ENCODE peak calls at places on chromosome 21, in ten cellular contexts. H is body of pancreas; X is IMR-90; J is heart left ventricle; B is GM23248; A is CD4-positive, alpha-beta memory T cell; L is lung; Z is pancreas; G is fibroblast of lung; D is SJSA1. N is an unnamed sample.

GRCh38 chr21:32335601-32336575 is 37.2 kb downstream of the MRAP start:
- DNase-seq in H (no peak), X (peak; percentile 14), J (no peak), B (peak; percentile 72), A (no peak), L (no peak), Z (no peak), G (peak; percentile 61), D (no peak), N (no peak)

GRCh38 chr21:44424608-44425306 is 30.6 kb upstream of the LRRC3 start:
- DNase-seq in H (no peak), X (no peak), J (no peak), B (no peak), A (no peak), L (no peak), Z (no peak), G (no peak), D (no peak), N (peak; percentile 54)

GRCh38 chr21:44858791-44859190 is 14.7 kb downstream of the PTTG1IP start:
- DNase-seq in H (no peak), X (no peak), J (no peak), B (no peak), A (no peak), L (no peak), Z (no peak), G (no peak), D (no peak), N (no peak)

GRCh38 chr21:15250384-15250783 is 185.6 kb upstream of the NRIP1 start:
- DNase-seq in H (no peak), X (peak; percentile 53), J (no peak), B (peak; percentile 73), A (no peak), L (no peak), Z (no peak), G (peak; percentile 78), D (no peak), N (no peak)

GRCh38 chr21:44931137-44931500 is 8.7 kb upstream of the SLX9 start:
- DNase-seq in H (peak; percentile 32), X (no peak), J (no peak), B (peak; percentile 75), A (no peak), L (no peak), Z (no peak), G (no peak), D (no peak), N (no peak)

GRCh38 chr21:44666401-44667320 is at the start of gene KRTAP12-2:
- DNase-seq in H (no peak), X (no peak), J (peak; percentile 29), B (no peak), A (no peak), L (peak; percentile 24), Z (no peak), G (no peak), D (no peak), N (no peak)

GRCh38 chr21:27425172-27425571 is 458.3 kb upstream of the ADAMTS5 start:
- DNase-seq in H (no peak), X (no peak), J (no peak), B (peak; percentile 18), A (no peak), L (no peak), Z (no peak), G (no peak), D (no peak), N (no peak)

GRCh38 chr21:31158789-31159581 is 120.7 kb upstream of the KRTAP19-8 start:
- DNase-seq in H (no peak), X (peak; percentile 26), J (no peak), B (peak; percentile 40), A (peak; percentile 40), L (no peak), Z (no peak), G (no peak), D (peak; percentile 20), N (no peak)

GRCh38 chr21:14096577-14096976 is 114.2 kb downstream of the LIPI start:
- DNase-seq in H (no peak), X (no peak), J (no peak), B (no peak), A (no peak), L (no peak), Z (no peak), G (no peak), D (no peak), N (peak; percentile 33)

GRCh38 chr21:45836694-45837670 is 144.6 kb upstream of the COL6A1 start:
- DNase-seq in H (no peak), X (no peak), J (no peak), B (no peak), A (no peak), L (no peak), Z (no peak), G (no peak), D (no peak), N (no peak)

GRCh38 chr21:32424674-32425073 is 12.2 kb downstream of the EVA1C start:
- DNase-seq in H (no peak), X (no peak), J (no peak), B (no peak), A (no peak), L (no peak), Z (no peak), G (peak; percentile 63), D (no peak), N (no peak)

GRCh38 chr21:45471229-45472052 is 66.5 kb downstream of the COL18A1 start:
- DNase-seq in H (peak; percentile 29), X (peak; percentile 93), J (peak; percentile 82), B (peak; percentile 90), A (no peak), L (no peak), Z (no peak), G (peak; percentile 95), D (peak; percentile 86), N (no peak)

GRCh38 chr21:17146426-17146825 is 366.4 kb upstream of the CXADR start:
- DNase-seq in H (no peak), X (no peak), J (no peak), B (no peak), A (no peak), L (no peak), Z (no peak), G (no peak), D (no peak), N (no peak)

GRCh38 chr21:31730687-31731111 is 1.2 kb downstream of the SCAF4 start:
- DNase-seq in H (peak; percentile 12), X (peak; percentile 28), J (peak; percentile 16), B (peak; percentile 69), A (peak; percentile 6), L (no peak), Z (no peak), G (no peak), D (peak; percentile 41), N (no peak)

DNA sequence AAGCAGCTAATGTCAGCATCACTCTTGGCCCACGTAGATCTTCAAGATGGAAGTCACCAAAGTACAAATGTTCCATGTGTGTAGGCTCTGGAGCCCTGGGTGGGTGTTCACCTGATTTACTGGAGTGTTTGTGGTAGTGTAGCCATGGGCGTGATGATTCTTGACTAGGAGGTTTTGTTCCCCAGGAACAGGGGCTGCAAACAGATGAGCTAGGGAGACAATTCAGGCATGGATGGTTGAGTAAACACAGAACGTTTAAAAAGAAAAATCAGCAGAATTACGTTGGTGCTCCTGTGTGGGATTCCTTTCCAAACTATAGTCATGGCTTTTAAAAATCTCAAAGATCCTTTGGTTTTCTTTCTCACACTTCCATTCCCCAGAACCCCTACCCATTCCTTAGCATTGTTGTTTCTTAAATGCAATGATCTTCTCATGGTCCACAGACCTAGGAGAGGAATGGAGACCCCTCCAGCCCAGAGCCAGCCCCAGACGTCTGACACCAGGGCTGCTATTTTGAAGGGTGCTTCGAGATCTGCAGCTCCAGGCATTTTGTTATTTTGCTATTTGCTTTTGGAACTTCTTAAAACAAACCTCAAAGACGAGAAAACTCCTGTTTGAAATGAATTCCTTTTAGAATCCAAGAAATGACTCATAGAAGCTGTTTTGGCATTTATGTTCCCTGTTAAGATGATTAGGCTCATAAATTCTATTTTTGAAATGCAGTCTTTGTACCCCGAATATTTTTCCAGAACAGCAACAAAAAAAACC is 115.1 kb downstream of the ETS2 start:
- DNase-seq in H (no peak), X (peak; percentile 72), J (no peak), B (peak; percentile 68), A (no peak), L (no peak), Z (no peak), G (peak; percentile 80), D (peak; percentile 88), N (no peak)
- H3K27ac ChIP-seq in H (no peak overlapping the region), X (peak overlapping the region; percentile 67), J (peak overlapping the region; percentile 70), B (peak overlapping the region; percentile 22), A (no peak overlapping the region), L (no peak overlapping the region), Z (no peak overlapping the region), G (peak overlapping the region; percentile 30), D (peak overlapping the region; percentile 53), N (peak overlapping the region; percentile 80)

GRCh38 chr21:40049031-40049958 is 182.1 kb downstream of the PCP4 start:
- DNase-seq in H (peak; percentile 5), X (peak; percentile 11), J (no peak), B (no peak), A (no peak), L (no peak), Z (no peak), G (peak; percentile 84), D (peak; percentile 10), N (peak; percentile 87)

GRCh38 chr21:40049959-40050290 is 182.7 kb downstream of the PCP4 start:
- DNase-seq in H (no peak), X (no peak), J (no peak), B (no peak), A (no peak), L (no peak), Z (no peak), G (no peak), D (no peak), N (no peak)

GRCh38 chr21:40047993-40048730 is 180.9 kb downstream of the PCP4 start:
- DNase-seq in H (peak; percentile 7), X (no peak), J (no peak), B (no peak), A (no peak), L (no peak), Z (no peak), G (peak; percentile 30), D (no peak), N (peak; percentile 90)

GRCh38 chr21:40043866-40044265 is 176.6 kb downstream of the PCP4 start:
- DNase-seq in H (no peak), X (no peak), J (no peak), B (no peak), A (no peak), L (no peak), Z (no peak), G (no peak), D (no peak), N (no peak)

GRCh38 chr21:40047211-40047610 is 180.0 kb downstream of the PCP4 start:
- DNase-seq in H (no peak), X (no peak), J (no peak), B (no peak), A (no peak), L (no peak), Z (no peak), G (no peak), D (no peak), N (no peak)
- H3K4me1 ChIP-seq in H (no peaks in the 10 kb centered on the region), X (no peaks in the 10 kb centered on the region), J (no peaks in the 10 kb centered on the region), B (no peaks in the 10 kb centered on the region), A (no peaks in the 10 kb centered on the region), L (peaks cover 7% of the 10 kb centered on the region), Z (no peaks in the 10 kb centered on the region), G (no peaks in the 10 kb centered on the region), D (no peaks in the 10 kb centered on the region), N (no peaks in the 10 kb centered on the region)

GRCh38 chr21:34092241-34092921 is 19.0 kb downstream of the MRPS6 start:
- DNase-seq in H (no peak), X (no peak), J (no peak), B (no peak), A (no peak), L (no peak), Z (no peak), G (no peak), D (peak; percentile 16), N (no peak)
- H3K27ac ChIP-seq in H (no peak overlapping the region), X (no peak overlapping the region), J (no peak overlapping the region), B (no peak overlapping the region), A (no peak overlapping the region), L (no peak overlapping the region), Z (no peak overlapping the region), G (no peak overlapping the region), D (no peak overlapping the region), N (peak overlapping the region; percentile 6)

GRCh38 chr21:41712201-41712600 is 54.7 kb downstream of the RIPK4 start:
- DNase-seq in H (no peak), X (no peak), J (no peak), B (no peak), A (no peak), L (no peak), Z (no peak), G (no peak), D (no peak), N (no peak)
- H3K4me1 ChIP-seq in H (peaks cover 42% of the 10 kb centered on the region), X (no peaks in the 10 kb centered on the region), J (no peaks in the 10 kb centered on the region), B (no peaks in the 10 kb centered on the region), A (no peaks in the 10 kb centered on the region), L (no peaks in the 10 kb centered on the region), Z (peaks cover 23% of the 10 kb centered on the region), G (no peaks in the 10 kb centered on the region), D (no peaks in the 10 kb centered on the region), N (no peaks in the 10 kb centered on the region)

N was measured in ascending aorta.